ENCODE peak calls at places on chromosomes 6 and 20, in six cellular contexts. Z is neural progenitor cell; S is naive thymus-derived CD4-positive, alpha-beta T cell; E is stomach; V is fibroblast of pulmonary artery; I is bronchial epithelial cell. U is an unnamed sample.

GRCh38 chr20:45649312-45649863 is 18.3 kb upstream of the WFDC9 start:
- DNase-seq in E (no peak), Z (no peak), S (no peak), I (no peak), V (no peak), U (no peak)

GRCh38 chr6:52725530-52726192 is 37.6 kb downstream of the GSTA2 start:
- DNase-seq in Z (no peak), I (peak), V (peak), S (no peak), E (peak), U (no peak)

GRCh38 chr6:151301547-151301946 is 61.8 kb downstream of the AKAP12 start:
- DNase-seq in V (no peak), Z (no peak), E (no peak), I (no peak), S (no peak), U (no peak)

GRCh38 chr6:162343196-162343901 is 384.2 kb downstream of the PRKN start:
- DNase-seq in I (no peak), S (no peak), E (no peak), V (no peak), Z (peak), U (peak)

GRCh38 chr6:159753081-159753872 is 8.6 kb upstream of the ACAT2 start:
- DNase-seq in Z (no peak), V (no peak), E (no peak), S (no peak), I (no peak), U (no peak)

GRCh38 chr20:57680934-57681914 is 28.6 kb downstream of the PMEPA1 start:
- DNase-seq in E (no peak), Z (no peak), S (no peak), V (no peak), I (no peak), U (no peak)

GRCh38 chr6:101730954-101731353 is 337.4 kb downstream of the GRIK2 start:
- DNase-seq in E (no peak), V (peak), I (peak), S (no peak), Z (no peak), U (peak)

GRCh38 chr6:19024737-19025136 is 637.6 kb downstream of the RNF144B start:
- DNase-seq in Z (peak), S (no peak), I (peak), V (peak), E (no peak), U (peak)

GRCh38 chr20:37804584-37805566 is 98.1 kb upstream of the VSTM2L start:
- DNase-seq in Z (no peak), E (no peak), S (no peak), V (no peak), I (no peak), U (no peak)
- H3K4me3 ChIP-seq in Z (no peak), E (no peak), S (no peak), V (no peak), I (no peak), U (no peak)

DNA sequence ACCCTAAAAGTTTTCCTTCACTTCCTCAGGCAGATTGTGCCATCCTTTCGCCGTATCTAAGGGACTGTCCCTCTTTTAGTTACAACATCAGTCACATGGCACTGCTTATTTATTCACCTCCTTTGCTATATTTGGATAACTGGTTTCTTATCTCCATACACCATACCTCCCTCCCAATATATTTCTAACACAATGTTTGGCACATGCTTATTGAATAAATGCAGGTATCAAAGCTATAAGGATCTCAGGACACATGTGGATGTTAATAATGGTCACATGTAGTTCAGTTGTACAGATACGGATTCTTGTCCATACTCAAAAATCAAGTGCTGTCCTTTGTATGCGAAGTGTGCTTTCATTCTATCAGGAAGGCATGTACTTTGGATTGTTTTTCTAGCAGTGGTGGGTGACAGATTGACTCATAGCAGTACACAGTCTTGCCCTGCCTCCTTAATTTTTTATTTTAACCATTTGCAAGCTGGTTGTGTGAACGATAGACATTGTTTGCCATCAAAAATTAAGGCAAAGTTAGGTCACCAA is 407.1 kb upstream of the RUNX2 start:
- DNase-seq in V (peak), E (no peak), S (no peak), I (no peak), Z (no peak), U (peak)
- H3K4me3 ChIP-seq in V (no peak), E (no peak), S (no peak), I (no peak), Z (no peak), U (no peak)

GRCh38 chr20:56005389-56005715 is at the start of gene CBLN4:
- DNase-seq in V (no peak), S (no peak), E (no peak), Z (no peak), I (no peak), U (no peak)

GRCh38 chr20:56003966-56004365 is 1.4 kb downstream of the CBLN4 start:
- DNase-seq in I (no peak), S (no peak), E (no peak), Z (peak), V (no peak), U (no peak)

GRCh38 chr20:56001890-56002289 is 3.4 kb downstream of the CBLN4 start:
- DNase-seq in S (no peak), V (no peak), E (no peak), Z (no peak), I (no peak), U (no peak)

GRCh38 chr20:56003111-56003800 is 2.1 kb downstream of the CBLN4 start:
- DNase-seq in I (no peak), V (no peak), E (no peak), Z (no peak), S (no peak), U (no peak)

DNA sequence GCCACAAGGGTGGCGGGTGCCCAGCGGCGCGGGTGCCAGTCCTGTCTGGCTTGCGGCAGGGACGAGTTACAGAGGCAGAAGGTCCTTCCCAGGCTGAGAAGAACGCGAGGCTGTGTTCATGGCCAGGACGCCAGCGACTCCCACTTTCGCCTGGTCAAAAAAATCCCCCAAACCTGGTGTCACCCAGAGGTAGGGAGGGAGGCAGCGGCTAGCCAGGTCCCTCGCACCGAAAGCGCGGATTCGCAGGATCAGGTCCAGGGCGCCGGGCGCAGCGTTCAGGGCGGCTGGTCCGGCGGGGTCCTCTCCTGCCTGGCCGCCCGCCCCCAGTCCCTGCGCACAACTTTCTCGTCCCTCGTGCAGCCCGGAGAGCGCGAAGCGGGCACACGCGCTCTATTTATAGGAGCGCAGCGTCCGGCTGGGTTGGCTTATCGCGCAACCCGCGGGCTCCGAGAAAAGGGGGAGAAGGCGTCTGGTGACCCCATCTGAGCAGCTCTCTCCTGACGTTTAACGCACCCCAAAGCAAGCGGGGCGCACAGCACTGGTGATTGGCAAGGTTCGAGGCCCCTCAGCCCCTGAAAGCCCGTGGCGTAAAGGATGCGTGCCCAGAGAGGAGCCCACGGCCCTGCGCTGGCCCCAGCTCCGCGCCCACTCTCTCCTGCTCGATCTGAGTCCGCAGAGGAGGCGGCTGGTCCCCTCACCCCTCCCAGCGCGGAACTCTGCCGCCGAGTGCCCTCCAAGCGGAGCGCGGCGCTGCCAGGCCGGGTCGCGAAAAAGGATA is 519 bp downstream of the CBLN4 start:
- DNase-seq in E (no peak), V (no peak), Z (peak), S (no peak), I (no peak), U (no peak)
- H3K4me3 ChIP-seq in E (peak), V (no peak), Z (peak), S (no peak), I (no peak), U (no peak)

DNA sequence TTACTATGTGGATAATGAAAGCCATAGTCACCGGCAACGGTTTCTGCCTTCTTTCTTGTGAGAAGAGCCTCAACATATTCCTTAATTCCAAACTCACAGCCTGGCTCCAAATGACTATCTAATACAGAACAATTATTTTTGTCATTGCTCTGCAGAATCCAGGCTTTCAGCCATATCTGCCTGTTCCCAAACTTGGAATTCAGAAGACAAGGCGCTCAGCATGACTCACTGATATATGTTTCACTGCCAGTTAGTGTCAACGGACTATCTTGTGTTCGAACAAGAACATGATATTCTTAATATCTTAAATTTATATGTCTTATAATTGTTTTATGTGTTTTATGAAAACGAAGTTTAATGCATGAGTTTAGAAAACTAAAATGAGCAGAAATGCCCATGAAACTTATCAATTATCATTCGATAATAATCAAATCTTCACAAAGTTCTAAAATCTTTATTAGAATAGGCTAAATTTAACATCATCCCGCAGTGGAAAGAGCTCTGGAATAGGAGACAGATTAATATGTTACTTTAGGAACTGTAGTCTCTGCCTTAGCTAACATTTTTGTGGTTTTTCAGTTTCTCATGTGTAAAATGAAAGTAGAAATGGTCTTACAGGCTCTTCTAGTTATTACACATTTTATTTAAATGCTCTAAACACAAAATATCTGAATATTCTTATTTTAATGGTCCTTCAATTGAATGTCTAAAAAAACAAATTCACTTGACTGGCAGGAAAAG is 669.3 kb upstream of the GJE1 start:
- DNase-seq in Z (no peak), S (no peak), E (no peak), V (peak), I (peak), U (peak)
- H3K4me3 ChIP-seq in Z (no peak), S (no peak), E (no peak), V (peak), I (no peak), U (no peak)

GRCh38 chr6:129513471-129513870 is 196.5 kb downstream of the ARHGAP18 start:
- DNase-seq in S (no peak), V (no peak), I (no peak), Z (no peak), E (no peak), U (no peak)
- H3K4me3 ChIP-seq in S (no peak), V (no peak), I (no peak), Z (no peak), E (no peak), U (no peak)

DNA sequence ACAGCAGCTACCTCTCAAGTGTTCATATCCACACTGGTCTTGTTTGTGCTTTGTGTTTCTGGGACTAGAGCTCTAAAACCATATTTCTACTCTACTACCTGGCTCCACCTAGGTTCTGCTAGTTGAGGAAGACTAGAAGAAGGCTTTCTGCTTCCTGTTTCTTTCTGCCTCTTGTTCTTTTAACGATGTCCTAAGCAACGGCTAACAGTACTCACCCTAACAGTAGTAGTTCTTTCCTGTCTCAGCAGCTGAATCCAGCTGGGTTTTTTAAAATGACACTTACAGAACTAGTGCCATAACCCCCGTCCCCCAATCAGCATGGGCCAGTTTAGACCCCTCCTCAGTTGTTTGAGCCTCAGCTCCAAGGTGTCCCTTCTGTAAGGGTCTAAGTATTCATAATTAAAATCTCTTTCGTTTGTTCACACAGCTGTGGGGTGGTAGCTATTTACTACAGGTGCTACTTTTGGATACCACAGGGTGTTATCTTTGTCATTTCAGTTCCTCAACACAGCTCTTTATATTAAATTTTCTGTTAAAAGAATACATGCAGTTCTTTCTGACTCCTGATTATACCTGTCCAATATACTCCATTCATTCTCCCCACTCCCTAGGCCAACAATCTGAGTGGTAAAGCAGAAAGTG is 790.2 kb downstream of the DHX35 start:
- DNase-seq in E (no peak), S (no peak), Z (no peak), V (no peak), I (no peak), U (no peak)
- H3K4me3 ChIP-seq in E (no peak), S (no peak), Z (no peak), V (no peak), I (no peak), U (no peak)